ENCODE peak calls at places on chromosomes 7 and 10, in seven cellular contexts. U, O, E, A, W, F and L are unnamed samples.

GRCh38 chr7:108431099-108431498 is 25.1 kb downstream of the NRCAM start:
- DNase-seq in U (no peak), O (no peak), E (no peak), A (no peak), W (no peak), F (no peak), L (no peak)

GRCh38 chr7:33868151-33868550 is 37.2 kb upstream of the BMPER start:
- DNase-seq in U (peak), O (no peak), E (no peak), A (no peak), W (no peak), F (no peak), L (no peak)

GRCh38 chr10:31318382-31318853 is 598 bp upstream of the ZEB1 start:
- DNase-seq in U (peak), O (peak), E (peak), A (peak), W (peak), F (peak), L (no peak)

GRCh38 chr10:78457804-78458483 is 424.3 kb downstream of the RPS24 start:
- DNase-seq in U (peak), O (no peak), E (no peak), A (no peak), W (no peak), F (no peak), L (no peak)

GRCh38 chr10:86366033-86366901 is at the start of gene GRID1:
- DNase-seq in U (no peak), O (no peak), E (peak), A (peak), W (peak), F (peak), L (no peak)

GRCh38 chr7:25117226-25118047 is 7.6 kb downstream of the CYCS start:
- DNase-seq in U (no peak), O (no peak), E (no peak), A (no peak), W (peak), F (no peak), L (no peak)

GRCh38 chr7:24800667-24801066 is 43.4 kb upstream of the GSDME start:
- DNase-seq in U (no peak), O (no peak), E (no peak), A (no peak), W (no peak), F (no peak), L (no peak)

GRCh38 chr10:75565286-75566251 is 134.1 kb downstream of the LRMDA start:
- DNase-seq in U (no peak), O (no peak), E (peak), A (no peak), W (no peak), F (no peak), L (no peak)

GRCh38 chr10:73625004-73625883 is 16.0 kb downstream of the MYOZ1 start:
- DNase-seq in U (peak), O (no peak), E (peak), A (peak), W (no peak), F (peak), L (no peak)

GRCh38 chr10:107091126-107091525 is 73.4 kb downstream of the SORCS1 start:
- DNase-seq in U (peak), O (no peak), E (no peak), A (no peak), W (no peak), F (no peak), L (no peak)

GRCh38 chr10:71998840-71999194 is 34.6 kb downstream of the CHST3 start:
- DNase-seq in U (peak), O (peak), E (peak), A (peak), W (no peak), F (no peak), L (no peak)

GRCh38 chr7:158259671-158260423 is 327.8 kb downstream of the PTPRN2 start:
- DNase-seq in U (no peak), O (no peak), E (no peak), A (peak), W (no peak), F (no peak), L (no peak)

GRCh38 chr10:121324678-121325213 is 273.5 kb downstream of the FGFR2 start:
- DNase-seq in U (no peak), O (no peak), E (peak), A (no peak), W (no peak), F (no peak), L (no peak)

GRCh38 chr7:99762680-99763327 is 21.2 kb downstream of the CYP3A4 start:
- DNase-seq in U (no peak), O (no peak), E (peak), A (no peak), W (no peak), F (no peak), L (no peak)

GRCh38 chr10:70440296-70441160 is 953 bp downstream of the NODAL start:
- DNase-seq in U (no peak), O (peak), E (no peak), A (no peak), W (peak), F (peak), L (no peak)

GRCh38 chr10:101145145-101145544 is 14.0 kb downstream of the TLX1 start:
- DNase-seq in U (no peak), O (no peak), E (no peak), A (no peak), W (no peak), F (no peak), L (no peak)

GRCh38 chr7:128904381-128905197 is 5.9 kb downstream of the KCP start:
- DNase-seq in U (peak), O (peak), E (no peak), A (peak), W (peak), F (peak), L (no peak)

GRCh38 chr10:125006188-125006680 is 64.3 kb downstream of the ZRANB1 start:
- DNase-seq in U (no peak), O (no peak), E (peak), A (no peak), W (no peak), F (no peak), L (no peak)

GRCh38 chr7:135210818-135211178 is 528 bp downstream of the WDR91 start:
- DNase-seq in U (peak), O (no peak), E (no peak), A (no peak), W (no peak), F (peak), L (no peak)

GRCh38 chr7:66696774-66697191 is 43.8 kb upstream of the RABGEF1 start:
- DNase-seq in U (peak), O (no peak), E (no peak), A (no peak), W (no peak), F (no peak), L (no peak)

GRCh38 chr7:149310113-149310836 is 48.3 kb downstream of the ZNF783 start:
- DNase-seq in U (peak), O (no peak), E (no peak), A (no peak), W (peak), F (peak), L (peak)

GRCh38 chr10:24463683-24464426 is 254.9 kb downstream of the KIAA1217 start:
- DNase-seq in U (peak), O (no peak), E (no peak), A (no peak), W (peak), F (no peak), L (no peak)

GRCh38 chr10:123135415-123136141 is at the start of gene HMX3:
- DNase-seq in U (peak), O (no peak), E (no peak), A (no peak), W (peak), F (peak), L (no peak)

GRCh38 chr10:112815238-112816032 is 134.6 kb upstream of the TCF7L2 start:
- DNase-seq in U (peak), O (no peak), E (no peak), A (no peak), W (no peak), F (no peak), L (no peak)

GRCh38 chr10:80471009-80471408 is 16.9 kb downstream of the TSPAN14 start:
- DNase-seq in U (no peak), O (no peak), E (no peak), A (no peak), W (no peak), F (no peak), L (no peak)

GRCh38 chr10:120005408-120006280 is 113.1 kb downstream of the SEC23IP start:
- DNase-seq in U (no peak), O (no peak), E (no peak), A (no peak), W (no peak), F (peak), L (no peak)